ENCODE peak calls at places on chromosomes 4 and X, in six cellular contexts. O is neural crest cell, P is body of pancreas, N is Peyer's patch, S is transverse colon, R is PC-3. A is an unnamed sample.

GRCh38 chrX:103101280-103102042 is 8.5 kb upstream of the NXF3 start:
- DNase-seq in N (no peak), P (peak), R (no peak), O (no peak), S (no peak), A (no peak)

GRCh38 chr4:108118505-108118904 is 50.2 kb downstream of the LEF1 start:
- DNase-seq in P (no peak), S (no peak), O (no peak), N (no peak), R (peak), A (no peak)

GRCh38 chr4:102638621-102639020 is 122.1 kb downstream of the MANBA start:
- DNase-seq in P (no peak), S (no peak), O (no peak), N (no peak), R (no peak), A (no peak)

GRCh38 chrX:3145716-3146115 is 104.4 kb downstream of the ARSF start:
- DNase-seq in N (no peak), P (no peak), O (no peak), S (no peak), R (no peak), A (no peak)

GRCh38 chr4:118124977-118125376 is 90.7 kb downstream of the NDST3 start:
- DNase-seq in R (no peak), P (no peak), S (no peak), O (no peak), N (no peak), A (no peak)

GRCh38 chrX:68146054-68146453 is 287.2 kb downstream of the OPHN1 start:
- DNase-seq in R (peak), S (no peak), N (no peak), P (no peak), O (no peak), A (no peak)

GRCh38 chr4:6840062-6840976 is 57.8 kb downstream of the KIAA0232 start:
- DNase-seq in P (peak), N (no peak), S (no peak), R (no peak), O (no peak), A (no peak)

GRCh38 chrX:19602866-19603620 is 87.7 kb upstream of the MAP3K15 start:
- DNase-seq in N (no peak), O (no peak), P (no peak), R (peak), S (no peak), A (no peak)

GRCh38 chr4:33715996-33716395 is 2528.3 kb downstream of the ARAP2 start:
- DNase-seq in O (no peak), S (no peak), P (no peak), R (peak), N (no peak), A (no peak)

GRCh38 chrX:48919360-48919821 is 567 bp upstream of the PIM2 start:
- DNase-seq in S (no peak), P (no peak), O (no peak), R (no peak), N (no peak), A (no peak)

GRCh38 chrX:123138473-123138872 is 45.6 kb upstream of the GRIA3 start:
- DNase-seq in P (no peak), O (no peak), R (peak), S (no peak), N (no peak), A (no peak)

GRCh38 chr4:76780781-76781697 is 116.9 kb downstream of the SOWAHB start:
- DNase-seq in S (no peak), O (no peak), P (no peak), N (no peak), R (no peak), A (no peak)

GRCh38 chrX:10450229-10450958 is 170.0 kb downstream of the MID1 start:
- DNase-seq in O (no peak), S (no peak), P (no peak), N (no peak), R (peak), A (no peak)

GRCh38 chr4:37661643-37662221 is 24.4 kb downstream of the RELL1 start:
- DNase-seq in S (no peak), P (no peak), R (no peak), N (no peak), O (no peak), A (no peak)

GRCh38 chrX:12891915-12892506 is 14.4 kb upstream of the TLR8 start:
- DNase-seq in R (no peak), P (no peak), N (no peak), S (no peak), O (no peak), A (no peak)

GRCh38 chr4:8702020-8702495 is 109.5 kb downstream of the CPZ start:
- DNase-seq in S (peak), N (peak), O (no peak), R (no peak), P (no peak), A (no peak)

GRCh38 chr4:185890196-185890595 is 78.2 kb upstream of the SORBS2 start:
- DNase-seq in P (no peak), S (no peak), N (no peak), R (no peak), O (no peak), A (no peak)

GRCh38 chr4:174152717-174153466 is 130.6 kb downstream of the FBXO8 start:
- DNase-seq in O (no peak), N (no peak), P (peak), S (no peak), R (no peak), A (no peak)

DNA sequence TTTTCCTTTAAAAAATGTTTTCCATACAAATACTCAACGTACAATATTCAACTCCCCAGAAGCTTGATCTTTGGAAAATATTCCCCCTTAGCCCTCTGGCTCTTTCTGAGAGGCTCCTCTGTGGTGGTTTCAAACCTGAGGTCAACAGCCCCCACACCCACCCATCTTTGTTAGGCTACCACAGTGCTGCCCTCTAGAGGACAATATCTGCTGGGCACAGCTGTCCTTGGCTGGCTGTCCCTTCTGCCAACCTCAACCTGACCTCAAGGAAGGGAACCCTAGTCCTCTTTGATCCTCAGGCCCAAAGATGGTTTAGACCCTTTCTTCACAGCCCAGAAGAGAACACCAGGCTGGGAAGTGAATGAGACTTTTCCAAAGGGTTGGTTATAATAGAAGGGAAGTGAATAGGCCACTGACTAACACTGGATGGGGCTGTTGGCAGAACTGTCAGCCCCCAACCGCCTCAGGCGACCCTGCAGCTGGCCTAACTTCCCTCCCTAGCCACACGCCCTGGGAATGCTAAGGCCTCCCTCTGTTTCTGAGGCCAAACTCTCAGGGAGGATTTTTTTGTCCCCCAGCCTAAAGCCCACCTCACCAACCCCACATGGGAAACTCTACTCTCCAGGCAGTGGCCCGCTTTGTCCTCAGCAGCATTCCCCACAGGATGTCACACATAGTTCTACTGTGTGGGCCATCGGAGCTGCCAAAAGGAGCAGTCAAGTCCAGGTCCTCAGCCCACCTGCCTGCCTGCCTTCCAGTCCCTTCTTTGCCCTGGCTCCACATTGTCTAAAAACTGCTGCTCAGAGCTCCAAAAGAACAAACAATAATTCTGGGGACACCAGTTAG is 34.3 kb downstream of the NYX start:
- DNase-seq in O (no peak), S (no peak), N (no peak), P (no peak), R (peak), A (peak)
- TF ChIP-seq CTCF in O (peak), S (no peak), N (no peak), P (no peak), R (peak), A (peak)

DNA sequence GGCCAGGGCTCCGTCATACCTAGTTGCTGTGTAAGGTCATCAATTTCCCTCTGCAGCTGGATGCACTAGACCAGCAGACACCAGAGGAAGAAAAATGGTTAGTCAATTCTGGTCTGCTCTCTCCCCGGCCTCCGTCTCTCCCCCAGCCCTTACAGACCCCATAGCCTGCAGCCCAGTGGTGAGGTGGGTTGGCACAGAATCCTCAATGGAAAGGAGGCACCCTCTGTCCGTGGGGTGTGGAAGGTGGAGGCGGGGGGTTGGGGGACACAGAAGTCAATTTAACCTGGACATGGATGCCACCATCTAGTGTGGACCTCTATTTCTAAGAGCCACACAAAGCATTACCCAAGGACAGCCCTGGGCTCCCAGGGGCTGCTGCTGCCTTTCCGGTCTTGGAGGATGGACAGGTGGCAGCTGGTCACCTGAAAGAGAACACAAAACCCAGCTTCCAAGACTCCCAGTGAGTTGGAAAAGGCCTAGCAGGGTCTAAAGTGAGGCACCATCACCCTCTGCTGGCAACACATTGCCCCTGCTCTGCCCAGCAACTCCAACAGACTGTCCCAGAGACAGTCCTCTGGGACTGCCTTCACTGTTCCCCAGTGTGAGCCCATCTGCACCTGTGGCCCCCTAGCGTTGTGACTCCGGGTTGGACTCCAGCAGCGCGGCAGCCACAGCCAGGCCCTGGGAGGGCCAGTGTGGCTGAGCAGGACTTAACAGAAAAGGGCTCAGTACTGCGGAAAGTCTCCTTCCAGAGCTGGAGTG is 40.1 kb upstream of the NHSL2 start:
- DNase-seq in R (peak), O (peak), P (no peak), N (no peak), S (no peak), A (peak)
- TF ChIP-seq CTCF in R (peak), O (peak), P (no peak), N (no peak), S (no peak), A (peak)

GRCh38 chrX:38327007-38327774 is at the start of gene RPGR:
- DNase-seq in O (peak), N (peak), R (peak), S (peak), P (peak), A (peak)
- TF ChIP-seq CTCF in O (peak), N (peak), R (peak), S (peak), P (peak), A (peak)

DNA sequence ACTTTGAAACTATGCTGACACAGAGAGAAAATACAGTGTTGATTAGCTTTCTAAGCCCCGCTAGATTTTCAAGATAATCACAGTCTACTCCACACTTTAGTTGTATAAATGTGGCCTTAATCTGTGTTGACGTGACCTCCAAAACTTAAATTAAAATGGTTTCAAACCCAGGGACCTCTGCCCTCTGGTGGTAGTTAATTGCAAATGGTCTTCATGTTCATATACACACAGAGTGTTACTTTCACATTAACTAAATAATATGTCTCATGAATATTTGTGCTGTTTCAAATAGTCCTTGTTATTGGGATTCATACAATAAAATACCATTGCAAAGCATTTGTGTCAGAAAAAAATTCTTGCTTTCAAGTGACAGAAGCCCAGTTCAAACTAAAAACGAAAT is 64.3 kb downstream of the TASL start:
- DNase-seq in P (no peak), R (peak), O (no peak), S (no peak), N (no peak), A (no peak)
- TF ChIP-seq CTCF in P (no peak), R (peak), O (peak), S (no peak), N (no peak), A (peak)

GRCh38 chrX:38803609-38804480 is 2.6 kb downstream of the MID1IP1 start:
- DNase-seq in N (peak), P (peak), S (peak), R (peak), O (peak), A (peak)

GRCh38 chrX:38806054-38806389 is 4.8 kb downstream of the MID1IP1 start:
- DNase-seq in S (no peak), N (peak), P (no peak), R (no peak), O (no peak), A (no peak)

GRCh38 chrX:38806875-38807601 is 5.8 kb downstream of the MID1IP1 start:
- DNase-seq in N (no peak), S (no peak), O (no peak), P (peak), R (no peak), A (no peak)

GRCh38 chrX:38804481-38805293 is 3.4 kb downstream of the MID1IP1 start:
- DNase-seq in N (peak), P (peak), S (peak), R (peak), O (no peak), A (peak)

DNA sequence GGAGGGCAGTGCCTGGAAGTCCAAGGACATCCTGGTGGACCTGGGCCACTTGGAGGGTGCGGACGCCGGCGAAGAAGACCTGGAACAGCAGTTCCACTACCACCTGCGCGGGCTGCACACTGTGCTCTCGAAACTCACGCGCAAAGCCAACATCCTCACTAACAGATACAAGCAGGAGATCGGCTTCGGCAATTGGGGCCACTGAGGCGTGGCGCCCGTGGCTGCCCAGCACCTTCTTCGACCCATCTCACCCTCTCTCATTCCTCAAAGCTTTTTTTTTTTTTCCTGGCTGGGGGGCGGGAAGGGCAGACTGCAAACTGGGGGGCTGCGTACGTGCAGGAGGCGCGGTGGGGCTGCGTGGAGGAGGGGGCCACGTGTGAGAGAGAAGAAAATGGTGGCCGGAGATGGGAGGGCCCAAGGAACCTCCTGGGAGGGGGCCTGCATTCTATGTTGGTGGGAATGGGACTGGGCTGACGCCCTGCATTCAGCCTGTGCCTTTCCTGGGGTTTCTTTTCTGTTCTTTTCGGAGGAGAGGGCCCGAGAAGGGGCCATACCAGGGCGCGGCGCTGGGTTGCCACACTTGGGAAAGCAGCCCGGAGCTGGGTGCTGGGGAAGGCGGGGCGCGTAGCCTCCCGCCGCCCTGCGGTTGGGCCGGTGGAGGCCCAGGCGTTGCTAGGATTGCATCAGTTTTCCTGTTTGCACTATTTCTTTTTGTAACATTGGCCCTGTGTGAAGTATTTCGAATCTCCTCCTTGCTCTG is 4.2 kb downstream of the MID1IP1 start:
- DNase-seq in R (peak), S (peak), P (peak), N (peak), O (no peak), A (peak)
- TF ChIP-seq CTCF in R (no peak), S (no peak), P (no peak), N (peak), O (no peak), A (no peak)

GRCh38 chr4:177239475-177239874 is 70.2 kb upstream of the NEIL3 start:
- DNase-seq in R (no peak), O (no peak), N (no peak), P (no peak), S (no peak), A (no peak)
- TF ChIP-seq CTCF in R (no peak), O (no peak), N (no peak), P (no peak), S (no peak), A (no peak)

GRCh38 chr4:99615210-99615834 is 40.7 kb downstream of the MTTP start:
- DNase-seq in O (no peak), N (no peak), P (no peak), S (no peak), R (no peak), A (no peak)
- TF ChIP-seq CTCF in O (no peak), N (peak), P (no peak), S (no peak), R (no peak), A (no peak)

GRCh38 chrX:132068405-132068804 is 45.3 kb downstream of the STK26 start:
- DNase-seq in O (no peak), N (no peak), R (peak), S (no peak), P (no peak), A (no peak)

DNA sequence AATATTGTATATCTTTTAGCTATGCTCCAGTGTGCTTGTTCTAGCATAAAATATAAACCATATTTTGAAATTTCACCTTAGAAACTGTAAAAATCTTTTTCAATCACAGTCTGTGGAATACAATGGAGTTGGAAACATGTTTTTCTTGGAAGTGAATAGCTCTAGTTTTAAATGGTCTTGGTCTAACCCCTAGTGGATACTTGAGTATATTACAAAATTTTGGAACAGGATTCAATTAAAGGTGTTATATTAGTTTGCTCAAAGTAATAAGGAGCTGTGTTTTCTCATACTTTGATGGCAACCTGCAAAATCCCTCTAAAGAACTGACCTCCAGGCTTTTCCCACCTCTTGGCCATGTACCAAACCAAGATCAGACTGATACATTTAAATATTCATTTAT is 48.2 kb downstream of the STK26 start:
- DNase-seq in P (no peak), R (peak), O (no peak), N (no peak), S (no peak), A (no peak)
- TF ChIP-seq CTCF in P (no peak), R (peak), O (peak), N (peak), S (no peak), A (peak)

A was measured in endothelial cell.